ENCODE peak calls at places on chromosomes 2 and 18, in nine cellular contexts. E is bronchial epithelial cell; J is NCI-H1105; D is Jurkat, Clone E6-1; I is T-helper 9 cell; T is A549; X is activated naive CD4-positive, alpha-beta T cell treated with anti-CD3 and anti-CD28 coated beads, Interleukin-2, amount 50 U/mL, for 72 hours; Y is NCI-H1092 treated with DMSO at 0.1 percent for 48 hours; U is HTR-8/SVneo. P is an unnamed sample.

GRCh38 chr2:52238782-52239181 is 1206.8 kb upstream of the NRXN1 start:
- DNase-seq in U (no peak), X (no peak), J (no peak), T (no peak), D (no peak), E (no peak), Y (no peak), I (no peak), P (no peak)

GRCh38 chr18:38690626-38691025 is 1125.0 kb upstream of the CELF4 start:
- DNase-seq in D (no peak), E (no peak), I (no peak), X (no peak), J (no peak), T (no peak), U (no peak), Y (no peak), P (no peak)

GRCh38 chr2:21469564-21469963 is 345.8 kb downstream of the TDRD15 start:
- DNase-seq in U (no peak), D (no peak), T (no peak), X (no peak), J (no peak), Y (no peak), E (no peak), I (no peak), P (no peak)

GRCh38 chr18:80046961-80047541 is 12.8 kb downstream of the RBFA start:
- DNase-seq in T (no peak), E (no peak), I (no peak), J (no peak), D (no peak), U (no peak), X (no peak), Y (no peak), P (no peak)

GRCh38 chr2:156837635-156838034 is 401.5 kb downstream of the GPD2 start:
- DNase-seq in U (no peak), Y (no peak), X (no peak), D (no peak), J (no peak), T (no peak), E (no peak), I (no peak), P (no peak)

GRCh38 chr2:218952160-218952559 is 7.3 kb upstream of the CDK5R2 start:
- DNase-seq in X (no peak), T (no peak), J (no peak), D (no peak), I (no peak), U (no peak), E (no peak), Y (no peak), P (no peak)

GRCh38 chr2:226079677-226080076 is 680.2 kb downstream of the NYAP2 start:
- DNase-seq in J (no peak), Y (no peak), E (peak; percentile 98), I (no peak), U (peak; percentile 6), X (no peak), T (no peak), D (no peak), P (no peak)

GRCh38 chr18:54608008-54608642 is 17.1 kb downstream of the DYNAP start:
- DNase-seq in E (peak; percentile 93), T (no peak), X (no peak), I (no peak), J (peak; percentile 34), D (no peak), U (no peak), Y (no peak), P (no peak)

GRCh38 chr2:30029804-30030203 is 108.4 kb upstream of the ALK start:
- DNase-seq in X (no peak), J (no peak), U (no peak), T (no peak), E (no peak), Y (no peak), I (no peak), D (no peak), P (no peak)

GRCh38 chr2:30234180-30234971 is 3.0 kb downstream of the LBH start:
- DNase-seq in U (peak; percentile 54), Y (no peak), J (no peak), E (peak; percentile 98), D (no peak), I (no peak), X (peak; percentile 88), T (peak; percentile 65), P (no peak)

GRCh38 chr18:70382032-70382431 is 93.2 kb downstream of the SOCS6 start:
- DNase-seq in U (no peak), E (peak; percentile 22), Y (no peak), T (no peak), D (no peak), X (no peak), J (no peak), I (no peak), P (no peak)

GRCh38 chr18:59839241-59839640 is 60.6 kb upstream of the PMAIP1 start:
- DNase-seq in J (no peak), U (no peak), X (no peak), D (no peak), T (no peak), E (no peak), Y (no peak), I (no peak), P (no peak)

GRCh38 chr2:131156452-131157149 is 51.5 kb downstream of the PLEKHB2 start:
- DNase-seq in J (no peak), Y (no peak), I (no peak), D (peak; percentile 14), E (no peak), T (no peak), U (no peak), X (no peak), P (no peak)

GRCh38 chr2:102634831-102635241 is 15.5 kb downstream of the SLC9A2 start:
- DNase-seq in I (no peak), Y (no peak), E (no peak), U (no peak), T (no peak), X (no peak), J (no peak), D (no peak), P (no peak)

GRCh38 chr18:51153659-51154371 is 43.7 kb downstream of the MEX3C start:
- DNase-seq in D (peak; percentile 79), X (peak; percentile 81), I (peak; percentile 15), U (no peak), T (no peak), Y (no peak), E (no peak), J (no peak), P (no peak)

GRCh38 chr2:237510502-237511217 is 23.6 kb downstream of the MLPH start:
- DNase-seq in I (no peak), Y (no peak), T (no peak), D (no peak), X (no peak), J (no peak), E (no peak), U (no peak), P (no peak)

GRCh38 chr2:187138240-187138639 is 289.3 kb upstream of the ZSWIM2 start:
- DNase-seq in X (no peak), D (no peak), Y (no peak), E (peak; percentile 23), I (no peak), J (no peak), U (no peak), T (no peak), P (no peak)

GRCh38 chr18:78271790-78272189 is 707.8 kb upstream of the SALL3 start:
- DNase-seq in J (no peak), U (no peak), I (no peak), E (no peak), D (no peak), T (no peak), X (no peak), Y (no peak), P (no peak)

GRCh38 chr2:26925100-26925791 is 45.2 kb upstream of the MAPRE3 start:
- DNase-seq in D (no peak), T (no peak), Y (no peak), E (no peak), J (no peak), I (no peak), U (peak; percentile 7), X (no peak), P (no peak)

GRCh38 chr2:216059233-216059834 is 22.3 kb downstream of the PECR start:
- DNase-seq in J (no peak), D (no peak), E (peak; percentile 15), U (no peak), T (no peak), X (no peak), I (no peak), Y (no peak), P (no peak)

GRCh38 chr2:133941666-133942065 is 312.2 kb upstream of the MGAT5 start:
- DNase-seq in I (no peak), D (no peak), X (no peak), E (no peak), U (no peak), T (no peak), Y (no peak), J (no peak), P (no peak)

GRCh38 chr2:64177315-64177714 is 33.1 kb upstream of the PELI1 start:
- DNase-seq in J (no peak), Y (no peak), T (no peak), X (no peak), E (no peak), U (no peak), D (no peak), I (no peak), P (no peak)

GRCh38 chr2:39114771-39115170 is 6.1 kb downstream of the SOS1 start:
- DNase-seq in Y (no peak), U (no peak), D (no peak), I (no peak), J (no peak), E (no peak), T (no peak), X (no peak), P (no peak)

GRCh38 chr2:241546771-241547498 is 11.6 kb upstream of the BOK start:
- DNase-seq in E (peak; percentile 52), I (no peak), T (no peak), X (no peak), J (no peak), U (peak; percentile 96), D (no peak), Y (no peak), P (no peak)

GRCh38 chr18:58241877-58242276 is 197.9 kb downstream of the NEDD4L start:
- DNase-seq in J (peak; percentile 39), E (peak; percentile 86), D (no peak), T (no peak), I (no peak), X (no peak), U (no peak), Y (peak; percentile 69), P (peak; percentile 22)